ENCODE peak calls at places on chromosome 15, in nine cellular contexts. One of them, this sample, is unnamed.

GRCh38 chr15:56817690-56818089 is 84.4 kb upstream of the ZNF280D start:
- DNase-seq in NCI-H2081: no peak
- DNase-seq in B cell: no peak
- DNase-seq in upper lobe of right lung: no peak
- DNase-seq in T-helper 1 cell: no peak
- DNase-seq in AG09309: no peak
- DNase-seq in iPS-NIHi11: no peak
- DNase-seq in adrenal gland: no peak
- DNase-seq in RPMI7951: no peak
- DNase-seq in this sample: no peak

GRCh38 chr15:69478259-69478687 is 25.7 kb downstream of the RPLP1 start:
- DNase-seq in B cell: no peak
- DNase-seq in AG09309: no peak
- DNase-seq in upper lobe of right lung: peak
- DNase-seq in T-helper 1 cell: peak
- DNase-seq in NCI-H2081: peak
- DNase-seq in adrenal gland: peak
- DNase-seq in iPS-NIHi11: peak
- DNase-seq in RPMI7951: peak
- DNase-seq in this sample: peak

GRCh38 chr15:77037475-77038209 is 33.3 kb downstream of the TSPAN3 start:
- DNase-seq in T-helper 1 cell: no peak
- DNase-seq in upper lobe of right lung: peak
- DNase-seq in iPS-NIHi11: no peak
- DNase-seq in B cell: peak
- DNase-seq in NCI-H2081: no peak
- DNase-seq in RPMI7951: no peak
- DNase-seq in AG09309: no peak
- DNase-seq in adrenal gland: peak
- DNase-seq in this sample: no peak

GRCh38 chr15:41284425-41285177 is 47.8 kb downstream of the OIP5 start:
- DNase-seq in adrenal gland: peak
- DNase-seq in T-helper 1 cell: peak
- DNase-seq in iPS-NIHi11: peak
- DNase-seq in NCI-H2081: peak
- DNase-seq in RPMI7951: no peak
- DNase-seq in upper lobe of right lung: no peak
- DNase-seq in B cell: no peak
- DNase-seq in AG09309: no peak
- DNase-seq in this sample: no peak

GRCh38 chr15:31326729-31327673 is at the start of gene KLF13:
- DNase-seq in upper lobe of right lung: peak
- DNase-seq in B cell: peak
- DNase-seq in T-helper 1 cell: peak
- DNase-seq in NCI-H2081: no peak
- DNase-seq in iPS-NIHi11: peak
- DNase-seq in AG09309: no peak
- DNase-seq in RPMI7951: no peak
- DNase-seq in adrenal gland: peak
- DNase-seq in this sample: no peak

GRCh38 chr15:56782306-56782705 is 49.0 kb upstream of the ZNF280D start:
- DNase-seq in T-helper 1 cell: no peak
- DNase-seq in NCI-H2081: no peak
- DNase-seq in iPS-NIHi11: no peak
- DNase-seq in upper lobe of right lung: no peak
- DNase-seq in AG09309: no peak
- DNase-seq in adrenal gland: no peak
- DNase-seq in RPMI7951: no peak
- DNase-seq in B cell: no peak
- DNase-seq in this sample: no peak

GRCh38 chr15:67762610-67763368 is 62.5 kb upstream of the SKOR1 start:
- DNase-seq in NCI-H2081: no peak
- DNase-seq in adrenal gland: peak
- DNase-seq in T-helper 1 cell: peak
- DNase-seq in AG09309: peak
- DNase-seq in RPMI7951: peak
- DNase-seq in iPS-NIHi11: no peak
- DNase-seq in B cell: peak
- DNase-seq in upper lobe of right lung: no peak
- DNase-seq in this sample: no peak

GRCh38 chr15:71659730-71660067 is 150.7 kb upstream of the NR2E3 start:
- DNase-seq in AG09309: no peak
- DNase-seq in adrenal gland: no peak
- DNase-seq in B cell: no peak
- DNase-seq in iPS-NIHi11: no peak
- DNase-seq in T-helper 1 cell: no peak
- DNase-seq in RPMI7951: peak
- DNase-seq in NCI-H2081: no peak
- DNase-seq in upper lobe of right lung: no peak
- DNase-seq in this sample: no peak

GRCh38 chr15:74817370-74817737 is 4.7 kb downstream of the LMAN1L start:
- DNase-seq in T-helper 1 cell: no peak
- DNase-seq in B cell: no peak
- DNase-seq in AG09309: no peak
- DNase-seq in adrenal gland: peak
- DNase-seq in RPMI7951: peak
- DNase-seq in iPS-NIHi11: peak
- DNase-seq in NCI-H2081: no peak
- DNase-seq in upper lobe of right lung: no peak
- DNase-seq in this sample: no peak

GRCh38 chr15:60392601-60392985 is 5.2 kb downstream of the ANXA2 start:
- DNase-seq in NCI-H2081: peak
- DNase-seq in B cell: no peak
- DNase-seq in adrenal gland: no peak
- DNase-seq in RPMI7951: peak
- DNase-seq in upper lobe of right lung: no peak
- DNase-seq in iPS-NIHi11: no peak
- DNase-seq in AG09309: no peak
- DNase-seq in T-helper 1 cell: peak
- DNase-seq in this sample: no peak

GRCh38 chr15:54150255-54150654 is 172.0 kb downstream of the UNC13C start:
- DNase-seq in AG09309: no peak
- DNase-seq in T-helper 1 cell: no peak
- DNase-seq in adrenal gland: no peak
- DNase-seq in NCI-H2081: no peak
- DNase-seq in B cell: no peak
- DNase-seq in RPMI7951: peak
- DNase-seq in iPS-NIHi11: no peak
- DNase-seq in upper lobe of right lung: no peak
- DNase-seq in this sample: no peak

GRCh38 chr15:38714309-38715072 is 149.9 kb upstream of the RASGRP1 start:
- DNase-seq in T-helper 1 cell: no peak
- DNase-seq in iPS-NIHi11: no peak
- DNase-seq in NCI-H2081: no peak
- DNase-seq in adrenal gland: peak
- DNase-seq in upper lobe of right lung: no peak
- DNase-seq in AG09309: peak
- DNase-seq in RPMI7951: peak
- DNase-seq in B cell: no peak
- DNase-seq in this sample: no peak

GRCh38 chr15:83178869-83179325 is 28.7 kb downstream of the HDGFL3 start:
- DNase-seq in B cell: no peak
- DNase-seq in iPS-NIHi11: no peak
- DNase-seq in NCI-H2081: no peak
- DNase-seq in T-helper 1 cell: no peak
- DNase-seq in adrenal gland: no peak
- DNase-seq in RPMI7951: no peak
- DNase-seq in upper lobe of right lung: no peak
- DNase-seq in AG09309: no peak
- DNase-seq in this sample: no peak

This sample was measured in NCI-H748 treated with DMSO at 0.1 percent for 48 hours.